ENCODE peak calls at places on chromosomes 4 and X, in eight cellular contexts. Z is A549, H is tibial artery, T is ovary, I is GM12865, X is GM23338, F is adrenal gland, G is gastrocnemius medialis. N is an unnamed sample.

GRCh38 chr4:2256781-2257191 is 5.1 kb downstream of the MXD4 start:
- DNase-seq in Z (no peak), H (peak), T (peak), I (no peak), X (no peak), F (peak), G (peak), N (peak)

GRCh38 chr4:138113819-138114415 is 128.2 kb downstream of the SLC7A11 start:
- DNase-seq in Z (no peak), H (no peak), T (no peak), I (no peak), X (no peak), F (no peak), G (no peak), N (no peak)

GRCh38 chr4:80798082-80798481 is 232.4 kb upstream of the BMP3 start:
- DNase-seq in Z (no peak), H (no peak), T (no peak), I (no peak), X (no peak), F (no peak), G (no peak), N (no peak)

GRCh38 chr4:1973661-1974060 is 35.1 kb downstream of the NELFA start:
- DNase-seq in Z (no peak), H (no peak), T (peak), I (no peak), X (no peak), F (no peak), G (no peak), N (no peak)

GRCh38 chr4:139665690-139666529 is at the start of gene MGST2:
- DNase-seq in Z (peak), H (peak), T (peak), I (peak), X (peak), F (peak), G (peak), N (peak)

GRCh38 chrX:55056820-55057690 is 17.8 kb upstream of the PAGE2B start:
- DNase-seq in Z (no peak), H (no peak), T (no peak), I (peak), X (no peak), F (no peak), G (no peak), N (no peak)

GRCh38 chr4:42608551-42608950 is 48.4 kb downstream of the ATP8A1 start:
- DNase-seq in Z (no peak), H (no peak), T (no peak), I (no peak), X (no peak), F (no peak), G (no peak), N (no peak)

GRCh38 chr4:28744066-28744465 is 1883.4 kb downstream of the STIM2 start:
- DNase-seq in Z (no peak), H (no peak), T (no peak), I (no peak), X (no peak), F (no peak), G (no peak), N (no peak)

GRCh38 chr4:106704253-106704870 is 331.8 kb downstream of the DKK2 start:
- DNase-seq in Z (no peak), H (no peak), T (no peak), I (no peak), X (no peak), F (no peak), G (no peak), N (no peak)

GRCh38 chr4:55181606-55182005 is 56.2 kb upstream of the KDR start:
- DNase-seq in Z (no peak), H (no peak), T (no peak), I (no peak), X (no peak), F (no peak), G (no peak), N (no peak)

GRCh38 chr4:178275671-178276360 is 833.6 kb upstream of the AGA start:
- DNase-seq in Z (peak), H (no peak), T (no peak), I (no peak), X (peak), F (no peak), G (no peak), N (no peak)

GRCh38 chrX:76159453-76159852 is 13.4 kb upstream of the PBDC1 start:
- DNase-seq in Z (no peak), H (no peak), T (no peak), I (no peak), X (peak), F (no peak), G (no peak), N (no peak)

GRCh38 chrX:23952984-23953907 is 45.4 kb downstream of the CXorf58 start:
- DNase-seq in Z (peak), H (no peak), T (no peak), I (peak), X (peak), F (no peak), G (no peak), N (no peak)

GRCh38 chr4:1406416-1406945 is at the start of gene NKX1-1:
- DNase-seq in Z (no peak), H (no peak), T (no peak), I (no peak), X (peak), F (no peak), G (no peak), N (no peak)

GRCh38 chr4:152064282-152064681 is 303.5 kb upstream of the GATB start:
- DNase-seq in Z (no peak), H (no peak), T (no peak), I (no peak), X (no peak), F (no peak), G (no peak), N (no peak)

GRCh38 chr4:127586922-127587571 is 45.7 kb upstream of the INTU start:
- DNase-seq in Z (peak), H (no peak), T (no peak), I (peak), X (peak), F (no peak), G (no peak), N (no peak)

GRCh38 chr4:186733778-186734177 is 10.1 kb upstream of the FAT1 start:
- DNase-seq in Z (no peak), H (no peak), T (no peak), I (no peak), X (no peak), F (no peak), G (no peak), N (no peak)

GRCh38 chr4:165626316-165626715 is 246.7 kb upstream of the TLL1 start:
- DNase-seq in Z (no peak), H (no peak), T (no peak), I (no peak), X (no peak), F (no peak), G (no peak), N (no peak)

GRCh38 chr4:153541426-153542096 is 75.4 kb downstream of the TMEM131L start:
- DNase-seq in Z (no peak), H (no peak), T (no peak), I (peak), X (no peak), F (no peak), G (no peak), N (no peak)

GRCh38 chrX:9341305-9342201 is 123.3 kb upstream of the TBL1X start:
- DNase-seq in Z (peak), H (no peak), T (peak), I (peak), X (peak), F (peak), G (no peak), N (no peak)

GRCh38 chrX:72003811-72004750 is 93.4 kb downstream of the NHSL2 start:
- DNase-seq in Z (peak), H (peak), T (peak), I (no peak), X (peak), F (no peak), G (no peak), N (no peak)

GRCh38 chr4:142549726-142550463 is 296.2 kb downstream of the INPP4B start:
- DNase-seq in Z (peak), H (no peak), T (no peak), I (no peak), X (no peak), F (no peak), G (no peak), N (no peak)

GRCh38 chrX:78331708-78332107 is 4.3 kb upstream of the CYSLTR1 start:
- DNase-seq in Z (no peak), H (no peak), T (no peak), I (peak), X (no peak), F (no peak), G (no peak), N (no peak)

DNA sequence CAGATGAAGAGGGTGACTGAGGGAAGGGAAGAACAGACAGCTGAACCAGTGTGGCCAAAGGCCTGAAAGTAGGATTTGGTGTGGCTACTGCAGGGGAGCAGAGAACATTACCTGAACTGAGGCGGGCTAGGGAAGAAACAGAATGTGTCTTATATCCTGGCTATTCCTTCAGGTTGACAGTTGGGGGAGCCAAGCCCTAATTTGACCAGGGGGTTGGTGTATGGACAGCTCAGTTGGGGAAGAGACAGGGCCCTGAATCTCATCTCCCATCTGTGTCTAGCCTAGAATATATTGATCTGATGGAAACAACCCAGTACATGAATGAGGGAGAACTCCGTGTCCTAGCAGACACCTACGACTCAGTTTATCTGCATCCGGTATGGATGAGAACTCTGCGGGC is 4.2 kb downstream of the HDAC6 start:
- DNase-seq in Z (peak), H (no peak), T (no peak), I (peak), X (no peak), F (no peak), G (no peak), N (no peak)
- TF ChIP-seq CTCF in Z (peak), H (no peak), T (no peak), I (no peak), X (peak), F (no peak), G (no peak), N (no peak)

GRCh38 chr4:174210354-174210753 is 73.1 kb downstream of the FBXO8 start:
- DNase-seq in Z (no peak), H (no peak), T (no peak), I (no peak), X (peak), F (no peak), G (no peak), N (no peak)
- TF ChIP-seq CTCF in Z (no peak), H (no peak), T (no peak), I (no peak), X (peak), F (no peak), G (no peak), N (no peak)

GRCh38 chr4:113350576-113350975 is 301.1 kb downstream of the ANK2 start:
- DNase-seq in Z (no peak), H (no peak), T (no peak), I (peak), X (no peak), F (no peak), G (no peak), N (no peak)

GRCh38 chr4:113358784-113359183 is 309.3 kb downstream of the ANK2 start:
- DNase-seq in Z (peak), H (no peak), T (no peak), I (no peak), X (peak), F (no peak), G (no peak), N (no peak)

GRCh38 chr4:113356452-113356851 is 307.0 kb downstream of the ANK2 start:
- DNase-seq in Z (no peak), H (no peak), T (no peak), I (no peak), X (no peak), F (no peak), G (no peak), N (no peak)

GRCh38 chr4:113355550-113356371 is 306.3 kb downstream of the ANK2 start:
- DNase-seq in Z (no peak), H (peak), T (no peak), I (peak), X (no peak), F (peak), G (no peak), N (no peak)
- TF ChIP-seq CTCF in Z (no peak), H (no peak), T (no peak), I (peak), X (no peak), F (no peak), G (no peak), N (no peak)

GRCh38 chrX:143648705-143649104 is 12.8 kb upstream of the SLITRK4 start:
- DNase-seq in Z (no peak), H (peak), T (no peak), I (peak), X (peak), F (no peak), G (no peak), N (no peak)
- TF ChIP-seq CTCF in Z (no peak), H (no peak), T (no peak), I (no peak), X (peak), F (peak), G (no peak), N (no peak)

GRCh38 chrX:21839334-21840198 is at the start of gene MBTPS2:
- DNase-seq in Z (peak), H (peak), T (peak), I (peak), X (peak), F (peak), G (peak), N (peak)
- TF ChIP-seq CTCF in Z (no peak), H (no peak), T (no peak), I (peak), X (peak), F (peak), G (no peak), N (no peak)

GRCh38 chrX:41010188-41010846 is 74.9 kb upstream of the USP9X start:
- DNase-seq in Z (peak), H (peak), T (peak), I (peak), X (peak), F (peak), G (peak), N (peak)
- TF ChIP-seq CTCF in Z (no peak), H (no peak), T (no peak), I (no peak), X (peak), F (peak), G (no peak), N (no peak)

DNA sequence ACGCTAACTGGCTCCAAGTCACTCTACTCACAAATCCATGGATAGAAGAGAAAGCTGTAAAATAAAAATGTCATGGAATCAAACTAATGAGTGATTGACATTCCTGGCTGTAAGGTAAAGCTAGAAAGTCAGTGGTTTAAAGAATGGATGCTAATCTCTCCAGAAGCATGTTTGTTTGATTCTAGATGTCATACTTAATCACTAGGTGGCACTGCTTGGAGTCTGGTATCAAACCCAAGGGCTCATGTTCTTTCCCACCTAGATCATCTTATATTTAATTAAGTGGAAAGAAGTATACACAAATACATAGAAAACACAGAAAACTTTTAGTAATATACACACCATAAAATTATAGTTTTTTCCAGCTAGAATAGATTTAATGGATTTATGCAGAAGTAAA is 2666.6 kb downstream of the PCDH7 start:
- DNase-seq in Z (peak), H (no peak), T (no peak), I (no peak), X (peak), F (no peak), G (no peak), N (no peak)
- TF ChIP-seq CTCF in Z (no peak), H (no peak), T (no peak), I (no peak), X (peak), F (no peak), G (no peak), N (no peak)